ENCODE peak calls at places on chromosomes 12 and 14, in nine cellular contexts. One of them, this sample, is unnamed.

GRCh38 chr12:115833704-115834103 is 443.8 kb downstream of the MED13L start:
- DNase-seq in small intestine: no peak
- DNase-seq in lung: no peak
- DNase-seq in heart left ventricle: no peak
- DNase-seq in hepatocyte: no peak
- DNase-seq in CD8-positive, alpha-beta T cell: no peak
- DNase-seq in caudate nucleus: no peak
- DNase-seq in A549: no peak
- DNase-seq in heart right ventricle: no peak
- DNase-seq in this sample: no peak

GRCh38 chr14:77315115-77315944 is 5.4 kb downstream of the POMT2 start:
- DNase-seq in small intestine: no peak
- DNase-seq in lung: no peak
- DNase-seq in heart left ventricle: no peak
- DNase-seq in hepatocyte: no peak
- DNase-seq in CD8-positive, alpha-beta T cell: no peak
- DNase-seq in caudate nucleus: no peak
- DNase-seq in A549: no peak
- DNase-seq in heart right ventricle: no peak
- DNase-seq in this sample: no peak

GRCh38 chr12:114430306-114430705 is 24.4 kb upstream of the TBX5 start:
- DNase-seq in small intestine: no peak
- DNase-seq in lung: no peak
- DNase-seq in heart left ventricle: no peak
- DNase-seq in hepatocyte: no peak
- DNase-seq in CD8-positive, alpha-beta T cell: no peak
- DNase-seq in caudate nucleus: no peak
- DNase-seq in A549: no peak
- DNase-seq in heart right ventricle: no peak
- DNase-seq in this sample: no peak

GRCh38 chr12:15005064-15005463 is 32.2 kb downstream of the PDE6H start:
- DNase-seq in small intestine: no peak
- DNase-seq in lung: no peak
- DNase-seq in heart left ventricle: no peak
- DNase-seq in hepatocyte: no peak
- DNase-seq in CD8-positive, alpha-beta T cell: no peak
- DNase-seq in caudate nucleus: no peak
- DNase-seq in A549: no peak
- DNase-seq in heart right ventricle: no peak
- DNase-seq in this sample: no peak

GRCh38 chr12:2800046-2800570 is 5.3 kb downstream of the FKBP4 start:
- DNase-seq in small intestine: no peak
- DNase-seq in lung: no peak
- DNase-seq in heart left ventricle: no peak
- DNase-seq in hepatocyte: no peak
- DNase-seq in CD8-positive, alpha-beta T cell: no peak
- DNase-seq in caudate nucleus: no peak
- DNase-seq in A549: no peak
- DNase-seq in heart right ventricle: no peak
- DNase-seq in this sample: no peak

GRCh38 chr12:12032771-12033588 is 37.8 kb upstream of the BCL2L14 start:
- DNase-seq in small intestine: peak
- DNase-seq in lung: peak
- DNase-seq in heart left ventricle: peak
- DNase-seq in hepatocyte: peak
- DNase-seq in CD8-positive, alpha-beta T cell: peak
- DNase-seq in caudate nucleus: peak
- DNase-seq in A549: peak
- DNase-seq in heart right ventricle: peak
- DNase-seq in this sample: peak

GRCh38 chr12:89417246-89417977 is 65.1 kb upstream of the DUSP6 start:
- DNase-seq in small intestine: no peak
- DNase-seq in lung: no peak
- DNase-seq in heart left ventricle: no peak
- DNase-seq in hepatocyte: no peak
- DNase-seq in CD8-positive, alpha-beta T cell: no peak
- DNase-seq in caudate nucleus: no peak
- DNase-seq in A549: no peak
- DNase-seq in heart right ventricle: no peak
- DNase-seq in this sample: no peak

GRCh38 chr12:53543539-53543938 is 36.3 kb upstream of the NPFF start:
- DNase-seq in small intestine: peak
- DNase-seq in lung: peak
- DNase-seq in heart left ventricle: peak
- DNase-seq in hepatocyte: peak
- DNase-seq in CD8-positive, alpha-beta T cell: peak
- DNase-seq in caudate nucleus: no peak
- DNase-seq in A549: peak
- DNase-seq in heart right ventricle: peak
- DNase-seq in this sample: peak

GRCh38 chr12:66050610-66051009 is 79.9 kb downstream of the LLPH start:
- DNase-seq in small intestine: no peak
- DNase-seq in lung: no peak
- DNase-seq in heart left ventricle: no peak
- DNase-seq in hepatocyte: no peak
- DNase-seq in CD8-positive, alpha-beta T cell: no peak
- DNase-seq in caudate nucleus: no peak
- DNase-seq in A549: no peak
- DNase-seq in heart right ventricle: no peak
- DNase-seq in this sample: no peak

GRCh38 chr12:66051361-66051760 is 79.2 kb downstream of the LLPH start:
- DNase-seq in small intestine: no peak
- DNase-seq in lung: no peak
- DNase-seq in heart left ventricle: no peak
- DNase-seq in hepatocyte: no peak
- DNase-seq in CD8-positive, alpha-beta T cell: no peak
- DNase-seq in caudate nucleus: no peak
- DNase-seq in A549: no peak
- DNase-seq in heart right ventricle: no peak
- DNase-seq in this sample: no peak

GRCh38 chr12:66049538-66050282 is 80.8 kb downstream of the LLPH start:
- DNase-seq in small intestine: peak
- DNase-seq in lung: no peak
- DNase-seq in heart left ventricle: no peak
- DNase-seq in hepatocyte: no peak
- DNase-seq in CD8-positive, alpha-beta T cell: no peak
- DNase-seq in caudate nucleus: no peak
- DNase-seq in A549: no peak
- DNase-seq in heart right ventricle: no peak
- DNase-seq in this sample: no peak

GRCh38 chr12:66048843-66049537 is 81.6 kb downstream of the LLPH start:
- DNase-seq in small intestine: peak
- DNase-seq in lung: no peak
- DNase-seq in heart left ventricle: no peak
- DNase-seq in hepatocyte: peak
- DNase-seq in CD8-positive, alpha-beta T cell: no peak
- DNase-seq in caudate nucleus: no peak
- DNase-seq in A549: no peak
- DNase-seq in heart right ventricle: no peak
- DNase-seq in this sample: no peak

DNA sequence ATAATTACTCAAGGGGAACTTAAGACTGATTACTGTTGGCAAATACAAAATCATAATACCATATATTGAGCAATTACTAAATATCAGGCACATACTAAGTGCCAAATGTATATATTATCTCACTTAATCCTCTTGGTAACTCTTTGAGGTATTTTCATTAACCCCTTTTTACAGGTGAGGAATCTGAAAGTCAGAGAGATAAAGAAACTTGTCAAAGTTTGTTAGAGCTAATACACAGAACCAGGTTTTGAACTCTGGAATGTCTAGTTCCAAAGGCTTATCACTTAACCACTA is 80.3 kb downstream of the LLPH start:
- DNase-seq in small intestine: no peak
- DNase-seq in lung: no peak
- DNase-seq in heart left ventricle: no peak
- DNase-seq in hepatocyte: no peak
- DNase-seq in CD8-positive, alpha-beta T cell: no peak
- DNase-seq in caudate nucleus: no peak
- DNase-seq in A549: no peak
- DNase-seq in heart right ventricle: no peak
- DNase-seq in this sample: no peak
- H3K27ac ChIP-seq in small intestine: no peak
- H3K27ac ChIP-seq in lung: no peak
- H3K27ac ChIP-seq in heart left ventricle: no peak
- H3K27ac ChIP-seq in hepatocyte: no peak
- H3K27ac ChIP-seq in CD8-positive, alpha-beta T cell: no peak
- H3K27ac ChIP-seq in caudate nucleus: no peak
- H3K27ac ChIP-seq in A549: no peak
- H3K27ac ChIP-seq in heart right ventricle: no peak
- H3K27ac ChIP-seq in this sample: no peak

DNA sequence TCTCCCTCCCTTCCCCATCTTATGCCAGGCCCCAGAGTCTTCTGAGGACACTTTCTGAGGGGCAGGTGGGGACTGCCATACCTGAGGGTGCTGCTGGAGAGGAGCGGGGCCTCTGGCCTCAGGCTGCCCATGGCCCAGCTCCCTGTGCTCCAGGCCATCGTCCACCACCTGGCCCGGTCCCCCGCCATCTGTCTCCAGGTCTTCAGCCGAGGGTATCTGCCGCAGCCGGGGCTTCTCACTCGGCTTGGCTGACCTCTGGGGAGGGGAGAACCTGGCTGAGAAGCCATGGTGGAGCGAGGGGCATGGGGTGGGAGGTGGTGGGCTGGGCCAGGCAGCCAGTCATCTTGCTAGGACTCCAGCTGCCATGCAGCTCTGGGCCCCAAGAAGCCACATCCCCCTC is 21.6 kb downstream of the SLC48A1 start:
- DNase-seq in small intestine: no peak
- DNase-seq in lung: no peak
- DNase-seq in heart left ventricle: no peak
- DNase-seq in hepatocyte: no peak
- DNase-seq in CD8-positive, alpha-beta T cell: no peak
- DNase-seq in caudate nucleus: no peak
- DNase-seq in A549: no peak
- DNase-seq in heart right ventricle: no peak
- DNase-seq in this sample: no peak
- H3K27ac ChIP-seq in small intestine: no peak
- H3K27ac ChIP-seq in lung: no peak
- H3K27ac ChIP-seq in heart left ventricle: no peak
- H3K27ac ChIP-seq in hepatocyte: no peak
- H3K27ac ChIP-seq in CD8-positive, alpha-beta T cell: no peak
- H3K27ac ChIP-seq in caudate nucleus: no peak
- H3K27ac ChIP-seq in A549: no peak
- H3K27ac ChIP-seq in heart right ventricle: no peak
- H3K27ac ChIP-seq in this sample: no peak

DNA sequence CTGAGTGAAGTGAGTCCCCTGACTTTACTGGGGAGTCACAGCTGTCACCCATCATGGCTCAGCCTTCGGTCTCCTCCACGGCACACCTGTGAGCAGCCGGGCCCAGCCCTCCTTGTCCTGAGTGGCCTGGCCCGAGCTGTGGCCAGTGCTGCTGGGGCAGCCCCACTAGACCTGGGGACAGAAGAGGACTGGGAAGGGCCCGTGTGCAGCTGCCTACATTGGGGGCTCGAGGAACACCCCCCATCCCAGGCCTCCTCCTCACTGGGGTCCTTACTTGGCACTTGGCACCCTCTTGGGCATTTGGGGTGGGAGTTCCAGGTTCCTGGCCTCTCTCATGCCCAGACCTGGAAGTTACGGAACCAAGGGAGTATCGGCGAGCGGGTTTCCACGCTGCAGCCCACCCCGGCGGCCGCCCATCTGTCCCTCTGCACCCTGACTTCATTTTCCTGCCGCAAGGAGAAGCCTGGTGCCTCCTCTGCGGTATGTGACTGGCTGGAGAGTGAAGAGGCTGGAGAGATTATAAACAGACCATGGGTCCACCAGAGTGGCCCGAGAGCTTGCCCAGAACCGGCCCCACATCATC is 179.7 kb downstream of the KIF26A start:
- DNase-seq in small intestine: no peak
- DNase-seq in lung: no peak
- DNase-seq in heart left ventricle: no peak
- DNase-seq in hepatocyte: no peak
- DNase-seq in CD8-positive, alpha-beta T cell: no peak
- DNase-seq in caudate nucleus: no peak
- DNase-seq in A549: no peak
- DNase-seq in heart right ventricle: no peak
- DNase-seq in this sample: no peak
- H3K27ac ChIP-seq in small intestine: no peak
- H3K27ac ChIP-seq in lung: no peak
- H3K27ac ChIP-seq in heart left ventricle: no peak
- H3K27ac ChIP-seq in hepatocyte: no peak
- H3K27ac ChIP-seq in CD8-positive, alpha-beta T cell: no peak
- H3K27ac ChIP-seq in caudate nucleus: no peak
- H3K27ac ChIP-seq in A549: no peak
- H3K27ac ChIP-seq in heart right ventricle: no peak
- H3K27ac ChIP-seq in this sample: no peak

DNA sequence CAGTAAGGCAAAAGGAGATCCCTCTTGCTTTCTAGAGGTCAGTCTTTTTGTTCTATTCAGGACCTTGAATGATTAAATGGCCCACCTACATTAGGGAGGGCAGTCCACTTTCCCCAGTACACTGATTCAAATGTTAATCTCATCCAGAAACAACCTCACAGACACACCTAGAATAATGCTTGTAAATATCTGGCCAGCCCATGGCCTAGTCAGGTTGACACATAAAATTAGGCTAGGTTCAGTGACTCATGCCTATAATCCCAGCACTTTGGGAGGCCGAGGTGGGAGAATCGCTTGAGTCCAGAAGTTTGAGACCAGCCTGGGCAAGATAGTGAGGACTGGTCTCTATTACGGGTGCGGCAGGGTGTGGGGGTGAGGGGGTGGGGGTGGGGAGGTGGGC is 43.5 kb downstream of the MIPOL1 start:
- DNase-seq in small intestine: no peak
- DNase-seq in lung: no peak
- DNase-seq in heart left ventricle: no peak
- DNase-seq in hepatocyte: no peak
- DNase-seq in CD8-positive, alpha-beta T cell: no peak
- DNase-seq in caudate nucleus: no peak
- DNase-seq in A549: no peak
- DNase-seq in heart right ventricle: no peak
- DNase-seq in this sample: no peak
- H3K27ac ChIP-seq in small intestine: no peak
- H3K27ac ChIP-seq in lung: no peak
- H3K27ac ChIP-seq in heart left ventricle: no peak
- H3K27ac ChIP-seq in hepatocyte: no peak
- H3K27ac ChIP-seq in CD8-positive, alpha-beta T cell: no peak
- H3K27ac ChIP-seq in caudate nucleus: no peak
- H3K27ac ChIP-seq in A549: no peak
- H3K27ac ChIP-seq in heart right ventricle: no peak
- H3K27ac ChIP-seq in this sample: no peak

GRCh38 chr12:102298022-102298421 is 100.4 kb upstream of the PMCH start:
- DNase-seq in small intestine: no peak
- DNase-seq in lung: no peak
- DNase-seq in heart left ventricle: no peak
- DNase-seq in hepatocyte: no peak
- DNase-seq in CD8-positive, alpha-beta T cell: no peak
- DNase-seq in caudate nucleus: no peak
- DNase-seq in A549: no peak
- DNase-seq in heart right ventricle: no peak
- DNase-seq in this sample: no peak
- H3K27ac ChIP-seq in small intestine: no peak
- H3K27ac ChIP-seq in lung: no peak
- H3K27ac ChIP-seq in heart left ventricle: no peak
- H3K27ac ChIP-seq in hepatocyte: no peak
- H3K27ac ChIP-seq in CD8-positive, alpha-beta T cell: no peak
- H3K27ac ChIP-seq in caudate nucleus: no peak
- H3K27ac ChIP-seq in A549: no peak
- H3K27ac ChIP-seq in heart right ventricle: no peak
- H3K27ac ChIP-seq in this sample: no peak